ENCODE peak calls at places on chromosomes 12 and 14, in nine cellular contexts. One of them, this sample, is unnamed.

GRCh38 chr12:92977326-92977725 is 48.2 kb upstream of the EEA1 start:
- DNase-seq in colonic mucosa: no peak
- DNase-seq in H7: no peak
- DNase-seq in CD8-positive, alpha-beta T cell: no peak
- DNase-seq in GM23248: no peak
- DNase-seq in cardiac muscle cell: no peak
- DNase-seq in body of pancreas: no peak
- DNase-seq in tibial nerve: no peak
- DNase-seq in IMR-90: no peak
- DNase-seq in this sample: no peak

GRCh38 chr12:68402422-68402821 is 70.3 kb upstream of the MDM1 start:
- DNase-seq in H7: no peak
- DNase-seq in colonic mucosa: no peak
- DNase-seq in body of pancreas: no peak
- DNase-seq in cardiac muscle cell: no peak
- DNase-seq in IMR-90: no peak
- DNase-seq in GM23248: no peak
- DNase-seq in CD8-positive, alpha-beta T cell: no peak
- DNase-seq in tibial nerve: no peak
- DNase-seq in this sample: no peak

GRCh38 chr12:69687390-69687789 is 11.7 kb downstream of the BEST3 start:
- DNase-seq in cardiac muscle cell: no peak
- DNase-seq in body of pancreas: no peak
- DNase-seq in tibial nerve: no peak
- DNase-seq in colonic mucosa: no peak
- DNase-seq in CD8-positive, alpha-beta T cell: no peak
- DNase-seq in IMR-90: no peak
- DNase-seq in GM23248: peak
- DNase-seq in H7: no peak
- DNase-seq in this sample: no peak

GRCh38 chr12:108630481-108631207 is 3.0 kb downstream of the SELPLG start:
- DNase-seq in colonic mucosa: no peak
- DNase-seq in cardiac muscle cell: no peak
- DNase-seq in CD8-positive, alpha-beta T cell: no peak
- DNase-seq in H7: no peak
- DNase-seq in tibial nerve: no peak
- DNase-seq in GM23248: peak
- DNase-seq in IMR-90: peak
- DNase-seq in body of pancreas: no peak
- DNase-seq in this sample: no peak

GRCh38 chr12:18171571-18171970 is 81.6 kb upstream of the RERGL start:
- DNase-seq in cardiac muscle cell: no peak
- DNase-seq in GM23248: peak
- DNase-seq in colonic mucosa: no peak
- DNase-seq in body of pancreas: no peak
- DNase-seq in CD8-positive, alpha-beta T cell: no peak
- DNase-seq in H7: no peak
- DNase-seq in tibial nerve: no peak
- DNase-seq in IMR-90: no peak
- DNase-seq in this sample: no peak

GRCh38 chr12:52850681-52851080 is 1.9 kb upstream of the KRT78 start:
- DNase-seq in H7: no peak
- DNase-seq in tibial nerve: no peak
- DNase-seq in GM23248: no peak
- DNase-seq in colonic mucosa: no peak
- DNase-seq in body of pancreas: no peak
- DNase-seq in CD8-positive, alpha-beta T cell: no peak
- DNase-seq in cardiac muscle cell: no peak
- DNase-seq in IMR-90: no peak
- DNase-seq in this sample: no peak

GRCh38 chr12:69932154-69932553 is 107.1 kb downstream of the MYRFL start:
- DNase-seq in colonic mucosa: no peak
- DNase-seq in tibial nerve: no peak
- DNase-seq in GM23248: no peak
- DNase-seq in cardiac muscle cell: no peak
- DNase-seq in IMR-90: no peak
- DNase-seq in CD8-positive, alpha-beta T cell: no peak
- DNase-seq in H7: peak
- DNase-seq in body of pancreas: no peak
- DNase-seq in this sample: no peak

GRCh38 chr14:56324831-56325230 is 206.6 kb downstream of the PELI2 start:
- DNase-seq in GM23248: peak
- DNase-seq in tibial nerve: no peak
- DNase-seq in H7: no peak
- DNase-seq in cardiac muscle cell: no peak
- DNase-seq in colonic mucosa: no peak
- DNase-seq in body of pancreas: no peak
- DNase-seq in IMR-90: peak
- DNase-seq in CD8-positive, alpha-beta T cell: no peak
- DNase-seq in this sample: no peak

GRCh38 chr14:100140452-100141132 is 18.9 kb downstream of the DEGS2 start:
- DNase-seq in tibial nerve: no peak
- DNase-seq in CD8-positive, alpha-beta T cell: no peak
- DNase-seq in GM23248: no peak
- DNase-seq in H7: peak
- DNase-seq in body of pancreas: peak
- DNase-seq in colonic mucosa: peak
- DNase-seq in IMR-90: peak
- DNase-seq in cardiac muscle cell: peak
- DNase-seq in this sample: no peak

GRCh38 chr14:52076334-52076733 is 7.5 kb upstream of the NID2 start:
- DNase-seq in CD8-positive, alpha-beta T cell: no peak
- DNase-seq in body of pancreas: no peak
- DNase-seq in GM23248: peak
- DNase-seq in IMR-90: peak
- DNase-seq in cardiac muscle cell: no peak
- DNase-seq in colonic mucosa: no peak
- DNase-seq in tibial nerve: no peak
- DNase-seq in H7: no peak
- DNase-seq in this sample: no peak

GRCh38 chr12:48995061-48995879 is 3.9 kb downstream of the DDN start:
- DNase-seq in IMR-90: peak
- DNase-seq in colonic mucosa: peak
- DNase-seq in H7: peak
- DNase-seq in body of pancreas: peak
- DNase-seq in tibial nerve: peak
- DNase-seq in GM23248: peak
- DNase-seq in CD8-positive, alpha-beta T cell: no peak
- DNase-seq in cardiac muscle cell: peak
- DNase-seq in this sample: peak
- H3K4me3 ChIP-seq in IMR-90: no peak
- H3K4me3 ChIP-seq in colonic mucosa: peak
- H3K4me3 ChIP-seq in H7: peak
- H3K4me3 ChIP-seq in body of pancreas: no peak
- H3K4me3 ChIP-seq in tibial nerve: peak
- H3K4me3 ChIP-seq in GM23248: peak
- H3K4me3 ChIP-seq in CD8-positive, alpha-beta T cell: no peak
- H3K4me3 ChIP-seq in cardiac muscle cell: no peak
- H3K4me3 ChIP-seq in this sample: no peak

GRCh38 chr14:30957813-30958370 is 67.6 kb upstream of the AP4S1 start:
- DNase-seq in H7: no peak
- DNase-seq in tibial nerve: no peak
- DNase-seq in CD8-positive, alpha-beta T cell: no peak
- DNase-seq in cardiac muscle cell: no peak
- DNase-seq in colonic mucosa: no peak
- DNase-seq in GM23248: no peak
- DNase-seq in IMR-90: no peak
- DNase-seq in body of pancreas: peak
- DNase-seq in this sample: no peak

GRCh38 chr14:30960216-30960615 is 65.2 kb upstream of the AP4S1 start:
- DNase-seq in cardiac muscle cell: no peak
- DNase-seq in CD8-positive, alpha-beta T cell: no peak
- DNase-seq in H7: no peak
- DNase-seq in colonic mucosa: no peak
- DNase-seq in body of pancreas: no peak
- DNase-seq in IMR-90: no peak
- DNase-seq in tibial nerve: no peak
- DNase-seq in GM23248: no peak
- DNase-seq in this sample: no peak

GRCh38 chr14:30961330-30961729 is 64.1 kb upstream of the AP4S1 start:
- DNase-seq in colonic mucosa: no peak
- DNase-seq in GM23248: no peak
- DNase-seq in body of pancreas: no peak
- DNase-seq in H7: no peak
- DNase-seq in tibial nerve: no peak
- DNase-seq in CD8-positive, alpha-beta T cell: no peak
- DNase-seq in IMR-90: no peak
- DNase-seq in cardiac muscle cell: no peak
- DNase-seq in this sample: peak

DNA sequence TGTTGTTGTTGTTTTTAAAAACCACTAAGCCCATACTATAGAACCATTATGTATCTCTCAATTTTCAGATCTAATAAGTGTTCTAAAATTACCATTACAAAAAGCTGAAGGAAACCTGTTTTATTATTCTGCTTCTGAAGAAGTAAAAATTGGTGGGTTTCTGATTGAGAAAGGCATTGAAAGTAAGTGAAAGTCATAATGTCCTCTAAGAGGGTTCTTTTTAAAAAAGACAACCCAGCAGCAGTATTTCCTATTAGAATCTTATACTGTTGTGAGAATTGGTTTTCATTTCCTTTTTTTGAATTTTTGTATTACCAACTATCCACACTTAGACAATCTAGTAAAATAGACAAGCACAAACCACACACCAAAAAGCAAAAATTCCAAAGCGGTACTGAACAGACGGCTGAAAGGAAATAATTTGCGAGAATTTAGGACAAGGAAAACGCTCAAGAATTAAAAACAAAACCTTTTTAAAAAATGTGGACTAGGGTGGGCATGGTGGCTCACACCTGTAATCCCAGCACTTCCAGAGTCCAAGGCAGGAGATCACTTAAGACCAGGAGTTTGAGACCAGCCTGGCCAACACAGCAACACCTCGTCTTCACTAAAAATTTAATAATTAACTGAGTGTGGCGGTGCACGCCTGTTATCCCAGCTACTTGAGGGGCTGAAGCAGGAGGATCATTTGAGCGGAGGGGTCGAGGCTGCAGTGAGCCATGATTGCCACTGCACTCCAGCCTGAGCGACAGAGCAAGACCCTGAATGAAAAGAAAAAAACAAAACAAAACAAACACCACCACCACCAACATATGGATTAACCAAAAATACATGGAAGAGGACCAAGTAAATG is 66.7 kb upstream of the AP4S1 start:
- DNase-seq in CD8-positive, alpha-beta T cell: no peak
- DNase-seq in body of pancreas: no peak
- DNase-seq in IMR-90: no peak
- DNase-seq in GM23248: no peak
- DNase-seq in tibial nerve: no peak
- DNase-seq in colonic mucosa: no peak
- DNase-seq in cardiac muscle cell: no peak
- DNase-seq in H7: no peak
- DNase-seq in this sample: no peak
- H3K4me3 ChIP-seq in CD8-positive, alpha-beta T cell: no peak
- H3K4me3 ChIP-seq in body of pancreas: no peak
- H3K4me3 ChIP-seq in IMR-90: no peak
- H3K4me3 ChIP-seq in GM23248: no peak
- H3K4me3 ChIP-seq in tibial nerve: no peak
- H3K4me3 ChIP-seq in colonic mucosa: no peak
- H3K4me3 ChIP-seq in cardiac muscle cell: no peak
- H3K4me3 ChIP-seq in H7: no peak
- H3K4me3 ChIP-seq in this sample: no peak

GRCh38 chr12:128250091-128250490 is 16.9 kb upstream of the TMEM132C start:
- DNase-seq in cardiac muscle cell: no peak
- DNase-seq in H7: no peak
- DNase-seq in tibial nerve: no peak
- DNase-seq in colonic mucosa: no peak
- DNase-seq in CD8-positive, alpha-beta T cell: no peak
- DNase-seq in IMR-90: no peak
- DNase-seq in body of pancreas: no peak
- DNase-seq in GM23248: no peak
- DNase-seq in this sample: no peak

GRCh38 chr12:128240745-128241144 is 26.2 kb upstream of the TMEM132C start:
- DNase-seq in cardiac muscle cell: peak
- DNase-seq in CD8-positive, alpha-beta T cell: no peak
- DNase-seq in colonic mucosa: no peak
- DNase-seq in GM23248: no peak
- DNase-seq in IMR-90: no peak
- DNase-seq in tibial nerve: no peak
- DNase-seq in body of pancreas: no peak
- DNase-seq in H7: no peak
- DNase-seq in this sample: no peak

GRCh38 chr12:128245106-128245505 is 21.9 kb upstream of the TMEM132C start:
- DNase-seq in CD8-positive, alpha-beta T cell: no peak
- DNase-seq in H7: no peak
- DNase-seq in GM23248: no peak
- DNase-seq in cardiac muscle cell: no peak
- DNase-seq in IMR-90: no peak
- DNase-seq in tibial nerve: no peak
- DNase-seq in colonic mucosa: no peak
- DNase-seq in body of pancreas: no peak
- DNase-seq in this sample: no peak

GRCh38 chr12:128245890-128246289 is 21.1 kb upstream of the TMEM132C start:
- DNase-seq in colonic mucosa: no peak
- DNase-seq in body of pancreas: no peak
- DNase-seq in cardiac muscle cell: no peak
- DNase-seq in IMR-90: no peak
- DNase-seq in tibial nerve: no peak
- DNase-seq in CD8-positive, alpha-beta T cell: no peak
- DNase-seq in H7: no peak
- DNase-seq in GM23248: no peak
- DNase-seq in this sample: no peak
- H3K4me3 ChIP-seq in colonic mucosa: no peak
- H3K4me3 ChIP-seq in body of pancreas: no peak
- H3K4me3 ChIP-seq in cardiac muscle cell: no peak
- H3K4me3 ChIP-seq in IMR-90: no peak
- H3K4me3 ChIP-seq in tibial nerve: no peak
- H3K4me3 ChIP-seq in CD8-positive, alpha-beta T cell: no peak
- H3K4me3 ChIP-seq in H7: no peak
- H3K4me3 ChIP-seq in GM23248: no peak
- H3K4me3 ChIP-seq in this sample: no peak

DNA sequence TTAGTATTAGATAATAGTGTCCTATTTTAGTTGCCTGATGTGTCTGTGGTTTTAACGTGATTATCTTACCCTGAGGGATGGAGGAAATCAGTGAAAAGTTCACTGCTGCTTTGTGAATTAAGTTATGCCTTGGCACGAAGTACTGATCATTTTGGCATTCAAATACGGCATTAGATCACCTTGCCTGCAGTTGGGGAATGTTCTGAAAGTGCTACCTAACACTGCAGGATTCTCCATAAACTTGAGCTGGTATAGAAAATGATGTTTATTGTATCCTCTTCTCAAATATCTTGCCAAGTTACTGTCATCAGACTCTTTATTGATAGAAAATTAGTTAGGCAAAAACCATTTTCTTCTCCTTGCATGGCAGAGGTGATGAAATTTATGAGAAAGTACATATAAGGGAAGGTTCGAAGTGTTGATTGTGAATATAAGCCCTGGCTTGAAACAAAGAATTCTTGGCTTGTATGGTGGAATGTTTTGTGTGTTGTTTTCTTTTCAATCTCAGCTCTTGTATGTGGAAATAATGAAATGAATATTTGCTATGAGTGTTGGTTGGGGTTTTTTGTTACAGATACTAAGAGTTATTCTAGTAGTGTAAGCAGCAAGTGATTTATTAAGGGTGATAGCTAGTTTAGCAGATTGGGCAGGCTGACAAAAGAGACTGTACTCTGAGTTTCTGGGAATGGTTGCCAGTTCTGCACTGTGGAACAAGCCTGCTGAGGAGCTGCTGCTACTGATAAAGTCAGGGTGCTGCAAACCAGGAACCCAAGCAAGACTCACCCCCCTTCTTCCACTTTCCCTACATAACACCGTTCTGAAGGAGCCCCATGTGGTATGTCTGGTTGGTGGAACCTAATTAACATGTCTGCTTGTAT is 448.3 kb downstream of the PCNX1 start:
- DNase-seq in IMR-90: peak
- DNase-seq in colonic mucosa: no peak
- DNase-seq in GM23248: peak
- DNase-seq in CD8-positive, alpha-beta T cell: no peak
- DNase-seq in body of pancreas: peak
- DNase-seq in tibial nerve: peak
- DNase-seq in H7: no peak
- DNase-seq in cardiac muscle cell: peak
- DNase-seq in this sample: no peak
- H3K4me3 ChIP-seq in IMR-90: no peak
- H3K4me3 ChIP-seq in colonic mucosa: no peak
- H3K4me3 ChIP-seq in GM23248: peak
- H3K4me3 ChIP-seq in CD8-positive, alpha-beta T cell: no peak
- H3K4me3 ChIP-seq in body of pancreas: no peak
- H3K4me3 ChIP-seq in tibial nerve: peak
- H3K4me3 ChIP-seq in H7: no peak
- H3K4me3 ChIP-seq in cardiac muscle cell: no peak
- H3K4me3 ChIP-seq in this sample: no peak